ENCODE peak calls at places on chromosome 14, in eight cellular contexts. Q is CD8-positive, alpha-beta memory T cell; C is stomach; I is EH; G is stimulated activated CD4-positive, alpha-beta T cell treated with anti-CD3 and anti-CD28 coated beads, TNF-alpha, amount 100 ng/mL, for 48 hours; T is sigmoid colon; K is sciatic nerve; D is COR-L47. E is an unnamed sample.

GRCh38 chr14:75428230-75429104 is 645 bp downstream of the JDP2 start:
- DNase-seq in Q (peak), C (peak), I (peak), G (no peak), T (peak), K (peak), D (no peak), E (peak)

GRCh38 chr14:29150659-29151058 is 384.1 kb downstream of the FOXG1 start:
- DNase-seq in Q (no peak), C (no peak), I (no peak), G (no peak), T (no peak), K (no peak), D (no peak), E (no peak)

GRCh38 chr14:56185991-56186390 is 67.8 kb downstream of the PELI2 start:
- DNase-seq in Q (no peak), C (no peak), I (no peak), G (no peak), T (no peak), K (no peak), D (peak), E (no peak)

GRCh38 chr14:88825503-88825902 is 1.1 kb downstream of the TTC8 start:
- DNase-seq in Q (no peak), C (no peak), I (no peak), G (no peak), T (no peak), K (no peak), D (no peak), E (no peak)

GRCh38 chr14:58243790-58244555 is 670 bp upstream of the PSMA3 start:
- DNase-seq in Q (peak), C (no peak), I (peak), G (no peak), T (no peak), K (no peak), D (no peak), E (no peak)

GRCh38 chr14:104717646-104718045 is 6.4 kb upstream of the ADSS1 start:
- DNase-seq in Q (no peak), C (no peak), I (no peak), G (no peak), T (no peak), K (no peak), D (no peak), E (no peak)

GRCh38 chr14:39368261-39368959 is 63.8 kb downstream of the FBXO33 start:
- DNase-seq in Q (no peak), C (peak), I (peak), G (no peak), T (peak), K (peak), D (peak), E (no peak)

GRCh38 chr14:103767306-103767894 is 51.8 kb downstream of the ZFYVE21 start:
- DNase-seq in Q (no peak), C (no peak), I (no peak), G (no peak), T (no peak), K (no peak), D (no peak), E (no peak)

GRCh38 chr14:68444449-68445168 is 348.3 kb downstream of the ZFP36L1 start:
- DNase-seq in Q (no peak), C (peak), I (peak), G (no peak), T (no peak), K (no peak), D (no peak), E (no peak)

GRCh38 chr14:65993103-65993502 is 493.1 kb upstream of the CCDC196 start:
- DNase-seq in Q (no peak), C (no peak), I (no peak), G (no peak), T (no peak), K (no peak), D (no peak), E (no peak)